ENCODE peak calls at places on chromosomes 16 and 17, in five cellular contexts. V, N, D, C and W are unnamed samples.

GRCh38 chr16:50310308-50311133 is 44.2 kb downstream of the ADCY7 start:
- DNase-seq in V (no peak), N (no peak), D (no peak), C (no peak), W (no peak)

GRCh38 chr16:27389272-27389961 is 12.6 kb upstream of the IL21R start:
- DNase-seq in V (no peak), N (no peak), D (no peak), C (peak), W (peak)

GRCh38 chr16:88913001-88913612 is 46.6 kb upstream of the PABPN1L start:
- DNase-seq in V (no peak), N (no peak), D (no peak), C (no peak), W (no peak)

GRCh38 chr17:41003926-41004325 is 4.2 kb upstream of the KRTAP3-2 start:
- DNase-seq in V (no peak), N (no peak), D (no peak), C (no peak), W (no peak)

GRCh38 chr16:31713945-31714898 is 159.4 kb upstream of the ZNF267 start:
- DNase-seq in V (no peak), N (no peak), D (no peak), C (no peak), W (no peak)

GRCh38 chr16:59459811-59460210 is 725.7 kb upstream of the GOT2 start:
- DNase-seq in V (no peak), N (no peak), D (no peak), C (peak), W (peak)

GRCh38 chr16:19840524-19841110 is 44.0 kb downstream of the GPRC5B start:
- DNase-seq in V (no peak), N (no peak), D (no peak), C (no peak), W (no peak)

GRCh38 chr17:81844327-81844851 is 9.5 kb upstream of the PPP1R27 start:
- DNase-seq in V (no peak), N (no peak), D (no peak), C (no peak), W (no peak)

GRCh38 chr16:4337540-4338088 is 13.5 kb downstream of the PAM16 start:
- DNase-seq in V (no peak), N (no peak), D (no peak), C (no peak), W (no peak)

GRCh38 chr16:66262253-66263167 is 104.0 kb upstream of the CDH5 start:
- DNase-seq in V (no peak), N (peak), D (peak), C (peak), W (peak)

GRCh38 chr17:40605301-40605700 is 40.0 kb upstream of the CCR7 start:
- DNase-seq in V (no peak), N (no peak), D (no peak), C (no peak), W (no peak)

GRCh38 chr17:17235212-17236174 is 1.5 kb downstream of the FLCN start:
- DNase-seq in V (no peak), N (no peak), D (no peak), C (peak), W (peak)

GRCh38 chr17:12047977-12048376 is 27.3 kb downstream of the MAP2K4 start:
- DNase-seq in V (no peak), N (no peak), D (no peak), C (peak), W (peak)

GRCh38 chr17:79913896-79914812 is 74.9 kb upstream of the CBX4 start:
- DNase-seq in V (no peak), N (no peak), D (no peak), C (no peak), W (no peak)

GRCh38 chr17:77741109-77741508 is 217.4 kb upstream of the TNRC6C start:
- DNase-seq in V (peak), N (no peak), D (no peak), C (no peak), W (no peak)

GRCh38 chr17:62707425-62707739 is 79.9 kb downstream of the MRC2 start:
- DNase-seq in V (no peak), N (no peak), D (no peak), C (no peak), W (no peak)

GRCh38 chr17:67476787-67477335 is 99.8 kb downstream of the PITPNC1 start:
- DNase-seq in V (no peak), N (no peak), D (no peak), C (no peak), W (no peak)

DNA sequence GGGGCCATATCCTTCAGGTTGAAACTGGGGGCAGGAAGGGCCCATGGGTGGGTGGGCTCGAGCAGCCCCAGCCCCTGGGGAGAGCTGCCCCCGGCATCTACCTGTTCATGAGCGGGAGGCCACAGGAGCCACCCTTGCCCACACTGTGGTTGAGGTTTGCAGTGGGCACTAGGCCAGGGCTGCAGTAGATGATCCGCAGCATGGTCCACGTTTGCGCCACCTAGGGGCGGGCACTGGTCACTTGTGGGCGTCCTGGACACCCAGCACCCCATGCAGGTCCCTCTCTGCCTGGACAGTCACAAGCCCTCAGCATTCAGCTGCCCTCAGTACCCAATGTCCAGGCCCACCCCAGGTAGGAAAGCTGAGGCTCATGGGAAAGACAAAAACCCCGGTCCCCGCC is 1.8 kb upstream of the JMJD8 start:
- DNase-seq in V (peak), N (no peak), D (no peak), C (no peak), W (peak)
- TF ChIP-seq CTCF in V (peak), N (no peak), D (no peak), C (peak), W (peak)

GRCh38 chr17:44132275-44132821 is 8.9 kb upstream of the HDAC5 start:
- DNase-seq in V (no peak), N (no peak), D (no peak), C (no peak), W (no peak)

GRCh38 chr17:44133918-44134476 is 7.7 kb upstream of the HROB start:
- DNase-seq in V (no peak), N (no peak), D (no peak), C (no peak), W (no peak)

GRCh38 chr17:44134752-44135568 is 6.8 kb upstream of the HROB start:
- DNase-seq in V (peak), N (no peak), D (no peak), C (no peak), W (no peak)

GRCh38 chr17:44137891-44138709 is 3.6 kb upstream of the HROB start:
- DNase-seq in V (no peak), N (peak), D (peak), C (peak), W (peak)
- H3K4me3 ChIP-seq in V (no peak), N (no peak), D (no peak), C (peak), W (peak)

DNA sequence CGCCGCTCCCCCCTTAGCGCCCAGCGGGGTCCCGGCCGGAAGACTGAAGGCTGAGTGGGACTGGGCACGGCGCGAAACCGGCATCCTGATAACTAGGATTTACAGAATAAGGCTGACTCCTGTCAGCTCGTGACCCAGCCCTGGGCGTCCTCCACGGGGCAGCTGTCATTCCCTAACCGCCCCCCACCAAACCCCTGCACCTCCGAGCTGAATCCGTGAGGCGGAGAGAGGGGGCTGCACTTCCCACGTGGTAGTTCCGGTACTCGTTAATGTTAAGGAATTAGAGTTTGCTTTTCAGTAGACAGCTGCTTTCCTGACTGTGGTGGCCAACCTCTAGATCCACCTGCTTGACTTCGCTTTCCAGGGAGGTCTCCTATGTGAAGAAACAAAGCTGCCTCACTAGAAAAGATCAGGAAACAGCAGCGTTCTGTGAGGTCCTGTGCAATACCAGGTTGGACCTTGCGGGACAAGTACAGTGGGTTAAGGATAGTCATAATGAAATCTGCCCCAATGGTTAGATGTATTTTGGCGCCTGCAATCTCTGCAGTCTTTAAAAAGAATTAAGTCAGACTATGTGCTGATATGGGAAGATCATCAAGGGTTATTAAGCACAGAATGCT is 1.0 kb upstream of the WBP2 start:
- DNase-seq in V (no peak), N (no peak), D (no peak), C (no peak), W (peak)
- TF ChIP-seq CTCF in V (no peak), N (no peak), D (no peak), C (no peak), W (no peak)

GRCh38 chr16:73288435-73288834 is 240.5 kb upstream of the ZFHX3 start:
- DNase-seq in V (no peak), N (no peak), D (no peak), C (no peak), W (no peak)

GRCh38 chr16:73289232-73289631 is 241.3 kb upstream of the ZFHX3 start:
- DNase-seq in V (no peak), N (no peak), D (no peak), C (no peak), W (no peak)

GRCh38 chr16:73290258-73290657 is 242.3 kb upstream of the ZFHX3 start:
- DNase-seq in V (no peak), N (no peak), D (no peak), C (no peak), W (no peak)

GRCh38 chr16:73286643-73287267 is 238.8 kb upstream of the ZFHX3 start:
- DNase-seq in V (no peak), N (no peak), D (no peak), C (no peak), W (no peak)

GRCh38 chr16:73285336-73285735 is 237.4 kb upstream of the ZFHX3 start:
- DNase-seq in V (no peak), N (no peak), D (no peak), C (no peak), W (no peak)
- H3K4me3 ChIP-seq in V (no peak), N (no peak), D (no peak), C (no peak), W (no peak)

GRCh38 chr17:73340093-73340596 is 28.3 kb upstream of the CDC42EP4 start:
- DNase-seq in V (peak), N (no peak), D (peak), C (peak), W (peak)
- TF ChIP-seq CTCF in V (peak), N (no peak), D (no peak), C (peak), W (peak)

GRCh38 chr17:31535581-31535981 is 144.1 kb downstream of the RAB11FIP4 start:
- DNase-seq in V (no peak), N (no peak), D (no peak), C (no peak), W (no peak)

GRCh38 chr17:31540602-31541307 is 149.3 kb downstream of the RAB11FIP4 start:
- DNase-seq in V (no peak), N (no peak), D (no peak), C (no peak), W (no peak)

GRCh38 chr17:31537558-31537957 is 146.1 kb downstream of the RAB11FIP4 start:
- DNase-seq in V (no peak), N (no peak), D (no peak), C (peak), W (no peak)

GRCh38 chr17:31536451-31536850 is 145.0 kb downstream of the RAB11FIP4 start:
- DNase-seq in V (no peak), N (no peak), D (no peak), C (no peak), W (no peak)

GRCh38 chr17:31538080-31538762 is 146.7 kb downstream of the RAB11FIP4 start:
- DNase-seq in V (no peak), N (no peak), D (no peak), C (no peak), W (no peak)
- H3K4me3 ChIP-seq in V (no peak), N (no peak), D (no peak), C (no peak), W (no peak)